ENCODE peak calls at places on chromosome 20, in six cellular contexts. One of them, this sample, is unnamed.

GRCh38 chr20:56422131-56422823 is 10.2 kb downstream of the CASS4 start:
- DNase-seq in globus pallidus: no peak
- DNase-seq in NCI-H187: no peak
- DNase-seq in AG04450: peak; percentile 51
- DNase-seq in spleen: no peak
- DNase-seq in thyroid gland: no peak
- DNase-seq in this sample: peak; percentile 19

GRCh38 chr20:31593221-31594001 is 11.7 kb upstream of the ID1 start:
- DNase-seq in globus pallidus: no peak
- DNase-seq in NCI-H187: no peak
- DNase-seq in AG04450: no peak
- DNase-seq in spleen: no peak
- DNase-seq in thyroid gland: peak; percentile 49
- DNase-seq in this sample: no peak

GRCh38 chr20:61754976-61755778 is 310.5 kb downstream of the TAF4 start:
- DNase-seq in globus pallidus: no peak
- DNase-seq in NCI-H187: no peak
- DNase-seq in AG04450: no peak
- DNase-seq in spleen: peak; percentile 48
- DNase-seq in thyroid gland: no peak
- DNase-seq in this sample: no peak

GRCh38 chr20:52193133-52193532 is 1.6 kb upstream of the ZFP64 start:
- DNase-seq in globus pallidus: no peak
- DNase-seq in NCI-H187: peak; percentile 43
- DNase-seq in AG04450: no peak
- DNase-seq in spleen: no peak
- DNase-seq in thyroid gland: no peak
- DNase-seq in this sample: no peak

GRCh38 chr20:57395111-57395959 is 4.1 kb downstream of the RBM38 start:
- DNase-seq in globus pallidus: peak; percentile 99
- DNase-seq in NCI-H187: no peak
- DNase-seq in AG04450: peak; percentile 8
- DNase-seq in spleen: peak; percentile 89
- DNase-seq in thyroid gland: peak; percentile 16
- DNase-seq in this sample: no peak

GRCh38 chr20:43766395-43766794 is 39.6 kb upstream of the GTSF1L start:
- DNase-seq in globus pallidus: peak; percentile 76
- DNase-seq in NCI-H187: no peak
- DNase-seq in AG04450: no peak
- DNase-seq in spleen: no peak
- DNase-seq in thyroid gland: no peak
- DNase-seq in this sample: no peak

GRCh38 chr20:8981482-8981881 is 87.4 kb upstream of the PLCB4 start:
- DNase-seq in globus pallidus: no peak
- DNase-seq in NCI-H187: no peak
- DNase-seq in AG04450: no peak
- DNase-seq in spleen: no peak
- DNase-seq in thyroid gland: no peak
- DNase-seq in this sample: no peak

GRCh38 chr20:64151634-64152530 is 12.4 kb upstream of the MYT1 start:
- DNase-seq in globus pallidus: no peak
- DNase-seq in NCI-H187: no peak
- DNase-seq in AG04450: no peak
- DNase-seq in spleen: peak; percentile 40
- DNase-seq in thyroid gland: no peak
- DNase-seq in this sample: no peak

GRCh38 chr20:36875702-36876472 is at the start of gene TLDC2:
- DNase-seq in globus pallidus: no peak
- DNase-seq in NCI-H187: no peak
- DNase-seq in AG04450: no peak
- DNase-seq in spleen: peak; percentile 58
- DNase-seq in thyroid gland: peak; percentile 87
- DNase-seq in this sample: no peak

GRCh38 chr20:61789329-61789728 is 276.4 kb downstream of the TAF4 start:
- DNase-seq in globus pallidus: no peak
- DNase-seq in NCI-H187: no peak
- DNase-seq in AG04450: no peak
- DNase-seq in spleen: no peak
- DNase-seq in thyroid gland: no peak
- DNase-seq in this sample: no peak

GRCh38 chr20:50272413-50273120 is 81.9 kb downstream of the CEBPB start:
- DNase-seq in globus pallidus: no peak
- DNase-seq in NCI-H187: no peak
- DNase-seq in AG04450: no peak
- DNase-seq in spleen: no peak
- DNase-seq in thyroid gland: no peak
- DNase-seq in this sample: no peak

GRCh38 chr20:63822276-63822696 is 8.8 kb downstream of the ZBTB46 start:
- DNase-seq in globus pallidus: peak; percentile 30
- DNase-seq in NCI-H187: no peak
- DNase-seq in AG04450: no peak
- DNase-seq in spleen: no peak
- DNase-seq in thyroid gland: no peak
- DNase-seq in this sample: no peak

This sample was measured in retinal pigment epithelial cell.